ENCODE peak calls at places on chromosomes 7 and 10, in seven cellular contexts. S, U, F, C, Q, T and P are unnamed samples. For H3K27me3 and H3K36me3, the result is how much of the 10 kb centered on the place peaks cover.

GRCh38 chr7:72307566-72307965 is 104.6 kb downstream of the CALN1 start:
- DNase-seq in Q (no peak), C (no peak), U (no peak), F (no peak), T (no peak), S (no peak), P (no peak)

GRCh38 chr7:77651544-77652162 is 44.6 kb upstream of the RSBN1L start:
- DNase-seq in S (peak), C (no peak), U (no peak), Q (no peak), T (peak), F (peak), P (no peak)

GRCh38 chr10:133096616-133097269 is 9.0 kb downstream of the ADGRA1 start:
- DNase-seq in T (no peak), U (no peak), Q (no peak), S (no peak), F (no peak), C (no peak), P (no peak)

GRCh38 chr7:22339725-22340390 is 17.1 kb downstream of the RAPGEF5 start:
- DNase-seq in U (no peak), C (no peak), Q (no peak), F (no peak), S (no peak), T (no peak), P (no peak)

GRCh38 chr7:123367508-123368122 is 166.8 kb downstream of the IQUB start:
- DNase-seq in F (no peak), T (peak), C (no peak), U (no peak), S (no peak), Q (peak), P (no peak)

GRCh38 chr10:86312701-86313270 is 53.8 kb downstream of the GRID1 start:
- DNase-seq in S (no peak), T (no peak), F (no peak), U (peak), C (no peak), Q (no peak), P (no peak)

GRCh38 chr10:89337493-89337892 is 9.7 kb downstream of the IFIT3 start:
- DNase-seq in Q (no peak), C (no peak), F (no peak), U (no peak), T (no peak), S (peak), P (peak)

GRCh38 chr7:84844771-84845170 is 342.1 kb downstream of the SEMA3D start:
- DNase-seq in C (no peak), S (no peak), F (no peak), T (no peak), Q (no peak), U (no peak), P (no peak)

GRCh38 chr7:110921478-110922210 is 169.3 kb upstream of the LRRN3 start:
- DNase-seq in Q (no peak), F (no peak), S (peak), U (no peak), C (no peak), T (no peak), P (no peak)

GRCh38 chr10:49109669-49110335 is 5.5 kb downstream of the VSTM4 start:
- DNase-seq in U (peak), S (peak), C (no peak), F (no peak), T (peak), Q (no peak), P (no peak)

GRCh38 chr7:54995631-54996340 is 23.0 kb upstream of the EGFR start:
- DNase-seq in U (no peak), Q (no peak), T (no peak), F (no peak), S (peak), C (no peak), P (peak)

GRCh38 chr10:100912013-100912608 is 652 bp upstream of the SLF2 start:
- DNase-seq in C (no peak), S (peak), F (no peak), T (no peak), U (no peak), Q (no peak), P (no peak)

GRCh38 chr10:28241766-28242399 is 61.0 kb downstream of the MPP7 start:
- DNase-seq in F (peak), C (no peak), T (peak), Q (peak), S (peak), U (no peak), P (no peak)

GRCh38 chr7:121433775-121434174 is 37.7 kb upstream of the FAM3C start:
- DNase-seq in U (no peak), Q (no peak), C (no peak), S (no peak), F (no peak), T (no peak), P (no peak)

GRCh38 chr7:114082934-114083647 is 164.3 kb upstream of the PPP1R3A start:
- DNase-seq in Q (no peak), S (no peak), C (no peak), F (no peak), T (peak), U (no peak), P (no peak)

GRCh38 chr7:131959106-131959812 is 402.8 kb upstream of the PODXL start:
- DNase-seq in C (no peak), Q (no peak), F (no peak), T (no peak), U (no peak), S (no peak), P (no peak)

GRCh38 chr10:33099748-33100147 is 141.7 kb upstream of the ITGB1 start:
- DNase-seq in T (no peak), Q (no peak), S (peak), F (no peak), U (no peak), C (no peak), P (no peak)

GRCh38 chr7:39451901-39452300 is 114.3 kb upstream of the YAE1 start:
- DNase-seq in U (no peak), T (no peak), F (no peak), Q (no peak), C (no peak), S (no peak), P (no peak)
- H3K27me3 ChIP-seq in U (under half), T (under half), F (under half), Q (under half), C (under half), S (under half), P (under half)

GRCh38 chr7:73544678-73545077 is 12.8 kb downstream of the BCL7B start:
- DNase-seq in F (no peak), Q (no peak), S (no peak), U (no peak), C (no peak), T (no peak), P (no peak)

GRCh38 chr7:73547841-73548240 is 9.6 kb downstream of the BCL7B start:
- DNase-seq in S (no peak), T (no peak), C (no peak), Q (no peak), U (no peak), F (no peak), P (no peak)

GRCh38 chr7:73549176-73549575 is 8.3 kb downstream of the BCL7B start:
- DNase-seq in U (no peak), F (no peak), C (no peak), T (no peak), S (no peak), Q (no peak), P (no peak)
- H3K36me3 ChIP-seq in U (under half), F (half or more), C (under half), T (under half), S (under half), Q (under half), P (under half)

GRCh38 chr7:66206116-66206908 is 1.2 kb downstream of the TPST1 start:
- DNase-seq in U (peak), S (no peak), F (no peak), Q (no peak), C (no peak), T (no peak), P (no peak)
- H3K27me3 ChIP-seq in U (under half), S (under half), F (under half), Q (under half), C (under half), T (under half), P (under half)

GRCh38 chr7:139246905-139247304 is 15.9 kb downstream of the UBN2 start:
- DNase-seq in T (no peak), S (peak), C (no peak), F (no peak), Q (no peak), U (no peak), P (no peak)

GRCh38 chr7:139241258-139241657 is 10.2 kb downstream of the UBN2 start:
- DNase-seq in C (no peak), S (no peak), Q (no peak), T (no peak), F (no peak), U (no peak), P (no peak)

GRCh38 chr7:139246494-139246893 is 15.5 kb downstream of the UBN2 start:
- DNase-seq in C (no peak), T (no peak), S (no peak), Q (no peak), F (no peak), U (no peak), P (no peak)

GRCh38 chr7:139245401-139245800 is 14.4 kb downstream of the UBN2 start:
- DNase-seq in U (no peak), F (no peak), Q (no peak), T (no peak), S (no peak), C (no peak), P (no peak)

DNA sequence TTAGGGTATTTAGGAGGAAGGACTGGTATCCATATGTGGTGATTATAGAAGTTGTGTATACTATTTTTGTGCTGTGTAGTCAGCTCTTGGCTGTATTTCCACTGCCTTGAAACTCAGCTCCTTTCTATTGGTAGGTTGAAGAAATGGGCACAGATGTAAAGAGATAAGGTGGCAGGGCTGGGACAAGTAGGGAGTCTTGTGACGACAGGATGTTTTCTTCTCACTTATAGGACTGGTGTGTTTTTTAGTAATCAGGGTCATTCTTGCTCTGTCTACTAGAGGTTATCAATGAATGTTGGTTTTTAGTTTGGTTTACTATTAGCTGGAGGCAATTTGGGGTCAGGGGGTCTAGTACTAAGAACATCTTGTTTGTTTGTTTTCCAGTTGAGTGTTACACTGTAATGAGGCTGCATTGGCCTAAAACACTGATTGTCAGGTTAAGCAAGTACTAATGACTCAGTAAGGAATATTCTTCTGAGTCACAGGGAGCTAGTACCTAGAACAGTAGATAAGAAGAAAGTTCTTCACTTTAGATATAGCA is 11.8 kb downstream of the UBN2 start:
- DNase-seq in C (no peak), S (peak), T (no peak), Q (no peak), F (no peak), U (no peak), P (peak)
- H3K36me3 ChIP-seq in C (under half), S (under half), T (under half), Q (under half), F (under half), U (under half), P (under half)

DNA sequence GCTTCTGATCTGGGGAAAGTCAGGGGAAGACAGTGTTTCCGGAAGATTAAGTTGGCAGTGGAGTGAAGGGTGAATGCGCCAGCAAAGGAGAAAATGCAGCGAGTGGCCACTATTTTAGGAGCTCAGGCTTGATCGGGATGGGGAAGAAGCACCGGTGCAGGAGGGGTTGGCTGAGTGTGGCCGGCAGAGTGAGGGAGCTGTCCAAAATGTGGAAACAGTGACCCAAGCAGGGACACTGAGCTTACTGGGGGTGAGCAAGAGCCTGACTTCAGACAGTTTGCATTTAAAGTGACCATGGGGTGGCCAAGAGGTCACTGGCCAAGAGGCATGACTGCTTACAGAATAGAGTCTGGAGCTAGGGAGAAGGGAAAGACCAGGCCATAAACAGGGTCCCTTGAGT is 79.3 kb downstream of the GOLGA7B start:
- DNase-seq in Q (no peak), C (no peak), F (no peak), U (no peak), T (no peak), S (no peak), P (no peak)
- H3K27me3 ChIP-seq in Q (under half), C (under half), F (under half), U (under half), T (under half), S (under half), P (under half)

GRCh38 chr10:73769396-73769795 is 12.5 kb upstream of the CHCHD1 start:
- DNase-seq in T (no peak), Q (no peak), U (peak), S (no peak), C (no peak), F (no peak), P (no peak)

GRCh38 chr10:73773152-73773879 is 8.5 kb upstream of the CHCHD1 start:
- DNase-seq in Q (no peak), S (peak), C (no peak), F (no peak), U (peak), T (no peak), P (no peak)

GRCh38 chr10:73774637-73775036 is 7.2 kb upstream of the CHCHD1 start:
- DNase-seq in U (peak), F (no peak), C (no peak), Q (no peak), T (no peak), S (peak), P (no peak)

GRCh38 chr10:73771722-73772279 is 10.0 kb upstream of the CHCHD1 start:
- DNase-seq in C (no peak), S (peak), U (no peak), T (peak), Q (peak), F (peak), P (no peak)

DNA sequence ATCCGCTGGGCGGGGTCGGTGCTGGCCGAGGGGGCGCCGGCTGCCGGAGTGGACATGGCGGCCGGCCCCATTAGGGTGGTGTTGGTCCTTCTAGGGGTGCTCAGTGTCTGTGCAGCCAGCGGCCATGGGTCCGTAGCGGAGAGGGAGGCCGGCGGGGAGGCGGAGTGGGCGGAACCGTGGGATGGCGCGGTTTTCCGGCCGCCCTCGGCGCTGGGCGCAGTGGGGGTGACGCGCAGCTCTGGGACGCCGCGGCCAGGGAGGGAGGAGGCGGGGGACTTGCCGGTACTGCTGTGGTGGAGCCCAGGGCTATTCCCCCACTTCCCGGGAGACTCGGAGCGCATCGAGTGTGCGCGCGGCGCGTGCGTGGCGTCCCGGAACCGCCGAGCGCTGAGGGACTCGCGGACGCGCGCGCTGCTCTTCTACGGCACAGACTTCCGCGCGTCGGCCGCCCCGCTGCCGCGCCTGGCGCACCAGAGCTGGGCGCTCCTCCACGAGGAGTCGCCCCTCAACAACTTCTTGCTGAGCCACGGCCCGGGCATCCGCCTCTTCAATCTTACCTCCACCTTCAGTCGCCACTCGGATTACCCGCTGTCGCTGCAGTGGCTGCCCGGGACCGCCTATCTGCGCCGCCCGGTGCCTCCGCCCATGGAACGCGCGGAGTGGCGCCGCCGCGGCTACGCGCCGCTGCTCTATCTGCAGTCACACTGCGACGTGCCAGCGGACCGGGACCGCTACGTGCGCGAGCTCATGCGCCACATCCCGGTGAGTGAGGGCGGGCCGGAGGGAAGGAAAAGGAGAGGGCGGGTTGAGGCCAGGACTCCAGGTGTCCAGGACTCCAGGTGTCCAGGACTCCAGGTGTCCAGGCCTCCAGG is 9.3 kb upstream of the CHCHD1 start:
- DNase-seq in F (peak), T (peak), Q (peak), U (peak), S (peak), C (no peak), P (no peak)
- H3K36me3 ChIP-seq in F (under half), T (under half), Q (half or more), U (under half), S (under half), C (under half), P (under half)

DNA sequence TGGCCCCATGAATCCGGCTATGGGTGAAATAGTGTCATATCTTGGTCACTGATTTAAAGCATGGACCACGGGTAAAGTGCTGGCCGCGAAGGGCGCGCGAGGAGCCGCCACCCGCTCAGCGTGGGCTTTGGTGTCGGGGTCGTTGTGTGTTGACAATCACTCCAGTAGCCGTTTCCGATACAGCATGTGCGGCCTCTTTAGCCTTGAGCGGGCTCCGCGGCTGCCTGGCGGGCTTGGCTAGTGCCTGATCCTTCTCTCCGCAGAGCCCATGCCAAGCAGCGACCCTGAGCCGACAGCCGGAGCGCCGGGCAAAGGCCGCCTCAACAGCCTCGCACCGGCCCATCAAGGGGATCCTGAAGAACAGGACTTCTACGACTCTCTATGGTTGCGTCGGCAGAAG is 105.9 kb downstream of the SLC37A3 start:
- DNase-seq in C (no peak), S (no peak), F (no peak), U (peak), Q (no peak), T (no peak), P (no peak)
- H3K27me3 ChIP-seq in C (under half), S (under half), F (under half), U (under half), Q (under half), T (under half), P (under half)

DNA sequence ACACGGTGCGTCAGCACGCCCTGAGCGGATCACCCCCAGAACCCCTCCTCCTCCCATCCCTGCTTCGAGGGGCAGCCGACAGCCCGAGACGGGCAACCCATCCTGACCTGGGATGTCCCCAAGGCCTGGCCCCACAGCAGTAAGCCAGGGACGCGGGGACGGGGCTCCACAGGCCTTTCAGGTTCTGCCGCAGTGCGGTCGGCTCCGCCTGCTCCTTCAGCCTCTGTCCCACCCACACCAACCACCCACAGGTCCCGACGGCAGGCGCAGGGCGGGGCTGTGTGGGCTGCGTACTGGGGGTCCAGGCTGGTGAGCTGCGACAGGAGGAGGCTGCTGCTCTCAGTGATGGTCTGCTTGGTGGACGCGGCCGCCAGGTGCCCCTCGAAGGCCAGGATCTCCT is 16.7 kb downstream of the INTS1 start:
- DNase-seq in C (no peak), Q (no peak), F (no peak), U (no peak), T (no peak), S (no peak), P (no peak)
- H3K36me3 ChIP-seq in C (under half), Q (half or more), F (half or more), U (half or more), T (under half), S (half or more), P (under half)